ENCODE peak calls at places on chromosomes 4 and X, in four cellular contexts. U, M, Z and S are unnamed samples.

GRCh38 chrX:55490974-55491373 is 1.3 kb upstream of the USP51 start:
- DNase-seq in U (peak), M (no peak), Z (no peak), S (no peak)

GRCh38 chrX:53479295-53479694 is 45.1 kb upstream of the HSD17B10 start:
- DNase-seq in M (no peak), U (peak), Z (no peak), S (no peak)

GRCh38 chr4:140047017-140047640 is 106.9 kb downstream of the MAML3 start:
- DNase-seq in Z (peak), U (no peak), M (no peak), S (no peak)

GRCh38 chr4:44671636-44672035 is 6.6 kb upstream of the GUF1 start:
- DNase-seq in U (no peak), Z (no peak), M (no peak), S (no peak)

GRCh38 chrX:31279359-31279758 is 207.5 kb upstream of the FTHL17 start:
- DNase-seq in U (no peak), Z (no peak), M (no peak), S (no peak)

GRCh38 chr4:54085284-54085683 is 14.7 kb upstream of the GSX2 start:
- DNase-seq in Z (peak), U (no peak), M (no peak), S (no peak)

GRCh38 chr4:48780867-48781219 is 764 bp upstream of the FRYL start:
- DNase-seq in U (peak), Z (peak), M (peak), S (no peak)

GRCh38 chr4:62133977-62134376 is 933.9 kb downstream of the ADGRL3 start:
- DNase-seq in Z (no peak), U (no peak), M (no peak), S (no peak)

GRCh38 chrX:115898382-115899001 is 272.1 kb upstream of the AGTR2 start:
- DNase-seq in Z (no peak), M (peak), U (peak), S (no peak)

GRCh38 chr4:5683566-5683965 is 24.8 kb downstream of the EVC2 start:
- DNase-seq in M (no peak), Z (peak), U (no peak), S (no peak)

GRCh38 chr4:28373601-28374000 is 1513.0 kb downstream of the STIM2 start:
- DNase-seq in Z (no peak), U (no peak), M (no peak), S (no peak)

GRCh38 chrX:46713672-46714487 is 45.0 kb downstream of the SLC9A7 start:
- DNase-seq in M (no peak), U (no peak), Z (no peak), S (no peak)

GRCh38 chrX:47169726-47170515 is 23.7 kb upstream of the UBA1 start:
- DNase-seq in Z (peak), M (no peak), U (no peak), S (no peak)

GRCh38 chr4:125770814-125771398 is 456.2 kb downstream of the FAT4 start:
- DNase-seq in U (no peak), M (no peak), Z (no peak), S (no peak)

GRCh38 chr4:110475881-110476818 is at the start of gene ENPEP:
- DNase-seq in Z (peak), U (no peak), M (no peak), S (no peak)

GRCh38 chr4:166493828-166494432 is 620.9 kb downstream of the TLL1 start:
- DNase-seq in U (no peak), M (no peak), Z (no peak), S (no peak)

GRCh38 chr4:96675916-96676315 is 836.0 kb downstream of the PDHA2 start:
- DNase-seq in Z (no peak), U (no peak), M (no peak), S (no peak)

GRCh38 chr4:163988921-163989320 is 494.4 kb downstream of the TMA16 start:
- DNase-seq in M (no peak), Z (no peak), U (no peak), S (no peak)

GRCh38 chr4:147833254-147833653 is 101.4 kb downstream of the ARHGAP10 start:
- DNase-seq in M (no peak), Z (no peak), U (no peak), S (no peak)

GRCh38 chr4:40262079-40262528 is 65.3 kb downstream of the RHOH start:
- DNase-seq in Z (no peak), M (no peak), U (no peak), S (no peak)

GRCh38 chrX:47458528-47458927 is 24.5 kb downstream of the ZNF41 start:
- DNase-seq in M (no peak), Z (no peak), U (no peak), S (peak)

DNA sequence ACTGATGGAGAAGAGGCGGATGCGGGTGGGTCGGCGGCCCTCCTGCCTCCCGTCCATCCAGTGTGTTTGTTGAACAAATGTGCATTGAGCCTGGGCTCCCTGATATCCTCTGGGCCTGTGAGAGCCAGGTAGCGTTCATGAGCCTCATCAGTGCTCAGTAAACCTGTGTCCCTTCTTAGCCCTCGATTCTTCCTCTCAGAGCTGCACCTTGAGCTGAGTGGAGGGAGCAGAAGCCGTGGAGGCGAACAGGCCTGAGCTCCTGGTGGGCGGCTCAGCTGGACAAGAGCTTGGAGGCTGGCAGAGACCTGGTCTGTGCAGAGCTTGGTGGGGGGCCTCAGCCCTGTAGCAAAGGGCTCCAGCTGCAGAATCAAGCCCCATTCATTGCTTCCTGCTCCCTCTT is 112.1 kb downstream of the SORCS2 start:
- DNase-seq in U (no peak), M (no peak), Z (no peak), S (no peak)
- H3K4me3 ChIP-seq in U (no peak), M (no peak), Z (no peak), S (no peak)

DNA sequence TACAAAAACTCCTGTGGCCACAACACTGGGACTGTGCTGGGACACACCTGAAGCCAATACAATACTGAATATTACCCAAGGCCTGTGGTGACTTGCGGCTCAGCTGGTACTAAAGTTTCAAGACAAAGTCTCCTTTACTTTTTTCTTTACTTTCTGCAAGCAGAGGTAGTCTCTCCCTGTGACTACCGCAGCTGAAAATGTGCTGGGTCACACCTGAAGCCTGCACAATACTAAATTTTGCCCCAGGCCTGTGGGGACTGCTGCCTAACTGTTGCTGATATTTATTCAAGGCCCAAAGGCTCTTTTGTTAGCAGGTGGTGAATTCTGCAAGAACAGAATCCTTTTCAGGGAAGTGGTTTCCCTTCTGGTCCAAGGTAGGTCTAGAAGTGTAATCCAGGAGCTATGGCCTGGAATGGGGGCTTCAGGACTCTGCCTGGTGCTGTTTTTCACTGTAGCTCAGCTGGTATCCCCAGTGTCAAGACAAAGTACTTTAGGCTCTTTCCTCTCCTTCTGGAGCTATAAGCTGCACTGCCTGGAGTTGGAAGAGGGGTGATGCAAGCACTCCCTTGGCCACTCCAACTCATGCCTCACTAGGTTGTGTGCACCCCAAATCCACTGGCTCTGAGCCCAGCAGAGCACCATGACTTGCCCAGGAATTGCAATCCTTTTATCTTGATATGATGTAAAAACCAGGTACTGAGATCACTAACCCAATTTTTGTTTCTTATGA is 489.4 kb downstream of the TECRL start:
- DNase-seq in U (no peak), Z (no peak), M (no peak), S (no peak)
- H3K27ac ChIP-seq in U (no peak), Z (no peak), M (no peak), S (no peak)

DNA sequence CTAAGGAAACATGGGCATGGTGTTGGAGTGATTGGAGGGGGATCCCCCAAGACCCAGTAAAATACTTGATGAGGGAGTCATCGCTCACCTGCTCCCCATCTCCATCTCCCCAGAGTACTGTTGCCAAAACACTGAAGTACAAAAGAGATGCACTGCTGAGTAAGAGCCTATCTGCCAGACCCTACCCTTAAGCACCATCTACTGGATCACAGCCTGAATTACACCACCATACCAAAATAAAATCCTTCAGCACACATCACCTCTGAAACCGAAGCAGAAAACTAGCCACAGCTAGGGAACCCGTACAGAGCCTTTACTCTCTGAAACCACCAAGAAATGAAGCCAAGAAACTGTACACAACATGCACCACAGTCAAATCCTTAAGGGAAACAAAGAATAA is 466.3 kb upstream of the ACTRT1 start:
- DNase-seq in M (no peak), Z (no peak), U (no peak), S (no peak)
- H3K4me3 ChIP-seq in M (no peak), Z (no peak), U (no peak), S (no peak)

DNA sequence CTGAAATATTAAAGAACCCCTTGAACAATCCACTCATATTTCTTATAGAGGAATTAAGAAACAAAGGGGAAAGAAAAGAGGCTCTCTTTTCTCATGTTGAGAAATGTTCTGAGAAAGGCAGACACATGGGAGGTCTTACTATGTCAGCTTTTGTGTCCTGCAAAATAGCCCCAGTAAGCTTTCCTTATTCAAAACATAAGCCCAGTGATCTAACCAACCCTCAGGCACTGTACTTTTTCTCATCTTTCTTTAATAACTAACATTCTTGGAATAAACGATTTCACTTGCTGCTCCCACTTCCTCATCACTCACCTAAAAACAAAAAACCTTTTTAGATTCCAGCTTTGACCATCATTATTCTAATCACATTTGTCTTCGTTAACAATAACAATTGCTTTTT is 115.9 kb downstream of the GLRA3 start:
- DNase-seq in Z (no peak), U (no peak), M (no peak), S (no peak)
- H3K27ac ChIP-seq in Z (no peak), U (no peak), M (no peak), S (no peak)

GRCh38 chr4:65552071-65552470 is 118.2 kb downstream of the EPHA5 start:
- DNase-seq in Z (no peak), U (no peak), M (no peak), S (no peak)
- H3K4me3 ChIP-seq in Z (no peak), U (no peak), M (no peak), S (no peak)

DNA sequence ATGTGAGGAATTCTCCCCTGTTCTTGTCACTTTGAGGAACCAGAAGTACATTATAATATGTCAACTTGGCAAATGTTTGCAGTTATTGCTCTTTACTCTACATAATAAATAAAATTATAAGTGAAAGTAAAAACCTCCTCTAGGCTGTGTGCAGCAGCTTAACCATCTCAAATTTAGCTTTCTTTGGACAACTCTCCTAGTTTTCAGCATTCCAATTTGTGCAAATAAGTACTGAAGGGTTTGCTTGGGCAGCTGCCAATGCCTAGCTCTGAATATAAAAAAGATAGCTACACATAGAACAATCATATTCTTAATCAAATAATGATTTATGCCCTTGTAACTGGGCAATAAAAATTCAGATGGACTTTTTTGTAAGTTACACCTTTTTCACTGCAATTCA is 82.5 kb downstream of the GASK1B start:
- DNase-seq in Z (no peak), M (no peak), U (no peak), S (no peak)
- H3K27ac ChIP-seq in Z (no peak), M (no peak), U (no peak), S (no peak)

GRCh38 chr4:37892641-37893040 is 1.8 kb downstream of the TBC1D1 start:
- DNase-seq in U (no peak), Z (no peak), M (peak), S (peak)
- H3K4me3 ChIP-seq in U (peak), Z (peak), M (peak), S (peak)

DNA sequence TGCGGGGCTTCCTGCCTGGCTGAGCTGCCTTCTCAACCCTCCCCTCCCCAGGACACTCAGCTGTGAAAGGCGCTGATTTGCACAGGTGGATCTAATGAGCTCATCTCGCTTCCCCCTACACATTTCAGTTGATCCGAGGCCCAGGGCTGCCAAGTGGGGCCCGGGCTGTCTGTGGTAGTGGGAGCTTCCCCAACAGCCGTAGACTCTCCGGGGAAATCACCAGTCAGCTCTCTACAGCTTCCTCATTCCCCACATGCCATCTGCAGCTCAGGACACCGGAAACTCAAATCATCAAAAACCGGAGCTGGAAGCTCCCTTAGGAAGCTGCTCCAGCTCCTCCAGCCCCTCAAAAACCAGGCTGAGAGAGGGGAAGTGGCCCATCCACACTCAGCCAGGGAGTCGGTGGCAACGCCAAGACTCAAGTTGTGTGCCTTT is 56.2 kb downstream of the SMIM20 start:
- DNase-seq in M (no peak), U (no peak), Z (peak), S (no peak)
- H3K27ac ChIP-seq in M (no peak), U (no peak), Z (no peak), S (no peak)